ENCODE peak calls at places on chromosomes 6 and 20, in six cellular contexts. One of them, this sample, is unnamed.

GRCh38 chr6:79604583-79605037 is 26.5 kb upstream of the SH3BGRL2 start:
- DNase-seq in brain pericyte: no peak
- DNase-seq in hepatocyte: peak; percentile 63
- DNase-seq in GM12865: no peak
- DNase-seq in kidney epithelial cell: peak; percentile 52
- DNase-seq in fibroblast of lung: no peak
- DNase-seq in this sample: no peak

GRCh38 chr6:41273699-41274098 is 12.8 kb downstream of the TREM1 start:
- DNase-seq in brain pericyte: no peak
- DNase-seq in hepatocyte: no peak
- DNase-seq in GM12865: no peak
- DNase-seq in kidney epithelial cell: no peak
- DNase-seq in fibroblast of lung: no peak
- DNase-seq in this sample: peak; percentile 32

GRCh38 chr6:89353118-89353556 is 615 bp upstream of the UBE2J1 start:
- DNase-seq in brain pericyte: no peak
- DNase-seq in hepatocyte: no peak
- DNase-seq in GM12865: no peak
- DNase-seq in kidney epithelial cell: no peak
- DNase-seq in fibroblast of lung: no peak
- DNase-seq in this sample: no peak

GRCh38 chr20:63273180-63273579 is 567 bp downstream of the ARFGAP1 start:
- DNase-seq in brain pericyte: no peak
- DNase-seq in hepatocyte: no peak
- DNase-seq in GM12865: no peak
- DNase-seq in kidney epithelial cell: no peak
- DNase-seq in fibroblast of lung: no peak
- DNase-seq in this sample: no peak

GRCh38 chr6:95593025-95593424 is 15.7 kb downstream of the MANEA start:
- DNase-seq in brain pericyte: no peak
- DNase-seq in hepatocyte: no peak
- DNase-seq in GM12865: no peak
- DNase-seq in kidney epithelial cell: peak; percentile 23
- DNase-seq in fibroblast of lung: no peak
- DNase-seq in this sample: no peak

GRCh38 chr20:4817230-4817671 is 95.5 kb downstream of the PRND start:
- DNase-seq in brain pericyte: no peak
- DNase-seq in hepatocyte: no peak
- DNase-seq in GM12865: no peak
- DNase-seq in kidney epithelial cell: peak; percentile 57
- DNase-seq in fibroblast of lung: peak; percentile 6
- DNase-seq in this sample: no peak

GRCh38 chr6:75932067-75932466 is 140.4 kb downstream of the IMPG1 start:
- DNase-seq in brain pericyte: no peak
- DNase-seq in hepatocyte: peak; percentile 69
- DNase-seq in GM12865: peak; percentile 47
- DNase-seq in kidney epithelial cell: no peak
- DNase-seq in fibroblast of lung: peak; percentile 17
- DNase-seq in this sample: peak; percentile 63

GRCh38 chr20:48146303-48146702 is 361.0 kb upstream of the SULF2 start:
- DNase-seq in brain pericyte: no peak
- DNase-seq in hepatocyte: no peak
- DNase-seq in GM12865: no peak
- DNase-seq in kidney epithelial cell: no peak
- DNase-seq in fibroblast of lung: no peak
- DNase-seq in this sample: no peak

GRCh38 chr6:34472425-34472824 is 6.5 kb downstream of the PACSIN1 start:
- DNase-seq in brain pericyte: no peak
- DNase-seq in hepatocyte: no peak
- DNase-seq in GM12865: no peak
- DNase-seq in kidney epithelial cell: no peak
- DNase-seq in fibroblast of lung: no peak
- DNase-seq in this sample: no peak

GRCh38 chr6:99073223-99073622 is 125.5 kb upstream of the FBXL4 start:
- DNase-seq in brain pericyte: no peak
- DNase-seq in hepatocyte: no peak
- DNase-seq in GM12865: no peak
- DNase-seq in kidney epithelial cell: no peak
- DNase-seq in fibroblast of lung: no peak
- DNase-seq in this sample: no peak

GRCh38 chr20:2167122-2167521 is 65.5 kb downstream of the STK35 start:
- DNase-seq in brain pericyte: no peak
- DNase-seq in hepatocyte: no peak
- DNase-seq in GM12865: no peak
- DNase-seq in kidney epithelial cell: no peak
- DNase-seq in fibroblast of lung: no peak
- DNase-seq in this sample: no peak

GRCh38 chr20:45783656-45784294 is 7.9 kb downstream of the WFDC3 start:
- DNase-seq in brain pericyte: no peak
- DNase-seq in hepatocyte: peak; percentile 14
- DNase-seq in GM12865: no peak
- DNase-seq in kidney epithelial cell: no peak
- DNase-seq in fibroblast of lung: no peak
- DNase-seq in this sample: peak; percentile 33

GRCh38 chr6:157163434-157164159 is 159.7 kb downstream of the TMEM242 start:
- DNase-seq in brain pericyte: no peak
- DNase-seq in hepatocyte: no peak
- DNase-seq in GM12865: no peak
- DNase-seq in kidney epithelial cell: no peak
- DNase-seq in fibroblast of lung: no peak
- DNase-seq in this sample: no peak

GRCh38 chr6:2181567-2181966 is 63.8 kb downstream of the GMDS start:
- DNase-seq in brain pericyte: no peak
- DNase-seq in hepatocyte: no peak
- DNase-seq in GM12865: no peak
- DNase-seq in kidney epithelial cell: no peak
- DNase-seq in fibroblast of lung: no peak
- DNase-seq in this sample: no peak

GRCh38 chr6:110524305-110524704 is 47.9 kb upstream of the SLC22A16 start:
- DNase-seq in brain pericyte: no peak
- DNase-seq in hepatocyte: peak; percentile 2
- DNase-seq in GM12865: no peak
- DNase-seq in kidney epithelial cell: no peak
- DNase-seq in fibroblast of lung: no peak
- DNase-seq in this sample: no peak

GRCh38 chr6:88294702-88295101 is 128.6 kb upstream of the CNR1 start:
- DNase-seq in brain pericyte: no peak
- DNase-seq in hepatocyte: no peak
- DNase-seq in GM12865: no peak
- DNase-seq in kidney epithelial cell: no peak
- DNase-seq in fibroblast of lung: no peak
- DNase-seq in this sample: no peak

GRCh38 chr6:134057478-134057877 is 5.1 kb upstream of the SLC2A12 start:
- DNase-seq in brain pericyte: no peak
- DNase-seq in hepatocyte: no peak
- DNase-seq in GM12865: no peak
- DNase-seq in kidney epithelial cell: no peak
- DNase-seq in fibroblast of lung: no peak
- DNase-seq in this sample: no peak

GRCh38 chr20:37868998-37869861 is 33.7 kb upstream of the VSTM2L start:
- DNase-seq in brain pericyte: no peak
- DNase-seq in hepatocyte: no peak
- DNase-seq in GM12865: no peak
- DNase-seq in kidney epithelial cell: no peak
- DNase-seq in fibroblast of lung: no peak
- DNase-seq in this sample: peak; percentile 32

GRCh38 chr20:53707341-53708102 is 113.9 kb upstream of the ZNF217 start:
- DNase-seq in brain pericyte: no peak
- DNase-seq in hepatocyte: no peak
- DNase-seq in GM12865: peak; percentile 67
- DNase-seq in kidney epithelial cell: no peak
- DNase-seq in fibroblast of lung: peak; percentile 23
- DNase-seq in this sample: no peak

GRCh38 chr6:16766043-16766521 is 4.8 kb upstream of the ATXN1 start:
- DNase-seq in brain pericyte: no peak
- DNase-seq in hepatocyte: peak; percentile 28
- DNase-seq in GM12865: peak; percentile 67
- DNase-seq in kidney epithelial cell: peak; percentile 86
- DNase-seq in fibroblast of lung: peak; percentile 94
- DNase-seq in this sample: no peak

GRCh38 chr6:142647436-142648389 is 297.3 kb downstream of the HIVEP2 start:
- DNase-seq in brain pericyte: no peak
- DNase-seq in hepatocyte: no peak
- DNase-seq in GM12865: no peak
- DNase-seq in kidney epithelial cell: peak; percentile 18
- DNase-seq in fibroblast of lung: no peak
- DNase-seq in this sample: peak; percentile 38

GRCh38 chr6:32960563-32960962 is 7.7 kb upstream of the HLA-DMA start:
- DNase-seq in brain pericyte: no peak
- DNase-seq in hepatocyte: no peak
- DNase-seq in GM12865: no peak
- DNase-seq in kidney epithelial cell: no peak
- DNase-seq in fibroblast of lung: no peak
- DNase-seq in this sample: no peak

GRCh38 chr20:57658447-57659130 is 38.4 kb upstream of the ZBP1 start:
- DNase-seq in brain pericyte: no peak
- DNase-seq in hepatocyte: no peak
- DNase-seq in GM12865: no peak
- DNase-seq in kidney epithelial cell: no peak
- DNase-seq in fibroblast of lung: no peak
- DNase-seq in this sample: no peak

GRCh38 chr20:55472704-55473103 is 532.6 kb downstream of the CBLN4 start:
- DNase-seq in brain pericyte: no peak
- DNase-seq in hepatocyte: no peak
- DNase-seq in GM12865: no peak
- DNase-seq in kidney epithelial cell: no peak
- DNase-seq in fibroblast of lung: no peak
- DNase-seq in this sample: no peak

GRCh38 chr6:85360794-85361642 is 88.9 kb upstream of the NT5E start:
- DNase-seq in brain pericyte: peak; percentile 42
- DNase-seq in hepatocyte: peak; percentile 61
- DNase-seq in GM12865: peak; percentile 19
- DNase-seq in kidney epithelial cell: peak; percentile 95
- DNase-seq in fibroblast of lung: peak; percentile 98
- DNase-seq in this sample: peak; percentile 15

GRCh38 chr6:4210619-4211419 is 75.4 kb upstream of the ECI2 start:
- DNase-seq in brain pericyte: peak; percentile 18
- DNase-seq in hepatocyte: peak; percentile 77
- DNase-seq in GM12865: peak; percentile 63
- DNase-seq in kidney epithelial cell: peak; percentile 12
- DNase-seq in fibroblast of lung: peak; percentile 75
- DNase-seq in this sample: peak; percentile 74

GRCh38 chr6:147043994-147044477 is 160.2 kb upstream of the STXBP5 start:
- DNase-seq in brain pericyte: no peak
- DNase-seq in hepatocyte: no peak
- DNase-seq in GM12865: no peak
- DNase-seq in kidney epithelial cell: no peak
- DNase-seq in fibroblast of lung: peak; percentile 64
- DNase-seq in this sample: no peak

GRCh38 chr6:169953686-169954085 is 202.3 kb downstream of the ERMARD start:
- DNase-seq in brain pericyte: no peak
- DNase-seq in hepatocyte: no peak
- DNase-seq in GM12865: no peak
- DNase-seq in kidney epithelial cell: no peak
- DNase-seq in fibroblast of lung: no peak
- DNase-seq in this sample: no peak

GRCh38 chr6:158544428-158544827 is 15.5 kb upstream of the TMEM181 start:
- DNase-seq in brain pericyte: no peak
- DNase-seq in hepatocyte: no peak
- DNase-seq in GM12865: no peak
- DNase-seq in kidney epithelial cell: no peak
- DNase-seq in fibroblast of lung: no peak
- DNase-seq in this sample: peak; percentile 49

This sample was measured in ELF-1.